ENCODE peak calls at places on chromosomes 7 and 10, in nine cellular contexts. Y is GM04504; R is pancreas; D is BJ; X is fibroblast of gingiva; B is stimulated activated CD4-positive, alpha-beta T cell treated with anti-CD3 and anti-CD28 coated beads, Interleukin-4, amount 100 ng/mL, for 48 hours; F is epithelial cell of esophagus; J is CD8-positive, alpha-beta T cell; O is GM10248. H is an unnamed sample.

GRCh38 chr10:63628526-63629362 is 107.5 kb downstream of the REEP3 start:
- DNase-seq in D (no peak), F (peak; percentile 65), X (peak; percentile 17), R (peak; percentile 64), Y (no peak), J (no peak), O (peak; percentile 58), B (no peak), H (no peak)

GRCh38 chr10:73166972-73167371 is 836 bp downstream of the ECD start:
- DNase-seq in F (no peak), X (no peak), D (no peak), O (no peak), Y (no peak), B (no peak), J (no peak), R (no peak), H (no peak)

GRCh38 chr10:49594594-49594993 is 15.5 kb upstream of the SLC18A3 start:
- DNase-seq in Y (peak; percentile 40), B (no peak), X (peak; percentile 53), F (peak; percentile 68), R (peak; percentile 44), O (peak; percentile 70), J (peak; percentile 48), D (no peak), H (no peak)

GRCh38 chr7:151565541-151565940 is 45.8 kb upstream of the RHEB start:
- DNase-seq in F (peak; percentile 48), O (no peak), J (no peak), D (no peak), Y (peak; percentile 17), R (no peak), X (no peak), B (no peak), H (no peak)

GRCh38 chr7:22660732-22661131 is 66.3 kb upstream of the IL6 start:
- DNase-seq in B (no peak), F (no peak), O (no peak), J (no peak), Y (no peak), R (no peak), D (no peak), X (no peak), H (no peak)

GRCh38 chr7:122082670-122083069 is 61.4 kb downstream of the AASS start:
- DNase-seq in F (no peak), O (no peak), X (no peak), J (no peak), D (no peak), R (no peak), Y (no peak), B (no peak), H (no peak)

GRCh38 chr7:98251251-98251843 is 685 bp downstream of the TECPR1 start:
- DNase-seq in B (no peak), Y (no peak), O (peak; percentile 48), J (peak; percentile 77), D (no peak), R (no peak), X (no peak), F (no peak), H (no peak)

GRCh38 chr10:102485093-102485785 is 17.3 kb downstream of the ACTR1A start:
- DNase-seq in J (no peak), X (no peak), O (no peak), B (no peak), R (no peak), F (no peak), D (no peak), Y (no peak), H (no peak)

GRCh38 chr7:1152492-1152891 is 7.5 kb downstream of the ZFAND2A start:
- DNase-seq in O (no peak), Y (no peak), F (no peak), D (no peak), R (no peak), X (no peak), J (no peak), B (no peak), H (no peak)

GRCh38 chr7:113113912-113114311 is 4.4 kb downstream of the SMIM30 start:
- DNase-seq in B (no peak), R (no peak), J (no peak), Y (no peak), F (peak; percentile 54), O (no peak), X (no peak), D (no peak), H (no peak)

GRCh38 chr10:87734987-87735827 is 75.5 kb downstream of the PAPSS2 start:
- DNase-seq in X (peak; percentile 38), B (no peak), J (no peak), R (peak; percentile 32), O (peak; percentile 61), Y (peak; percentile 14), F (peak; percentile 37), D (peak; percentile 7), H (peak; percentile 17)

GRCh38 chr7:50632561-50633413 is 67.6 kb upstream of the DDC start:
- DNase-seq in X (peak; percentile 54), O (peak; percentile 60), J (peak; percentile 77), D (no peak), B (peak; percentile 39), Y (no peak), R (peak; percentile 63), F (peak; percentile 63), H (peak; percentile 28)

GRCh38 chr10:102795453-102796406 is 41.5 kb downstream of the CYP17A1 start:
- DNase-seq in J (no peak), R (no peak), Y (no peak), F (no peak), D (no peak), O (no peak), X (no peak), B (no peak), H (no peak)

GRCh38 chr7:94436018-94436604 is 41.4 kb downstream of the COL1A2 start:
- DNase-seq in F (peak; percentile 75), R (peak; percentile 73), D (no peak), J (peak; percentile 51), Y (peak; percentile 53), O (peak; percentile 33), B (peak; percentile 25), X (peak; percentile 65), H (peak; percentile 11)

GRCh38 chr10:122014652-122015248 is 25.8 kb downstream of the TACC2 start:
- DNase-seq in D (no peak), F (no peak), X (no peak), R (no peak), J (no peak), B (no peak), Y (no peak), O (no peak), H (no peak)

GRCh38 chr10:124061030-124061429 is 32.4 kb downstream of the CHST15 start:
- DNase-seq in X (no peak), F (no peak), J (no peak), B (no peak), O (no peak), Y (no peak), D (no peak), R (no peak), H (no peak)

GRCh38 chr7:156560075-156560474 is 80.5 kb upstream of the RNF32 start:
- DNase-seq in J (no peak), Y (no peak), O (no peak), X (no peak), F (no peak), D (no peak), R (no peak), B (no peak), H (no peak)

GRCh38 chr10:132291826-132292225 is 15.9 kb downstream of the STK32C start:
- DNase-seq in R (no peak), B (no peak), J (no peak), F (no peak), X (no peak), O (no peak), D (no peak), Y (no peak), H (no peak)

GRCh38 chr10:113666682-113667252 is 2.9 kb upstream of the NRAP start:
- DNase-seq in R (no peak), D (no peak), F (peak; percentile 8), B (no peak), X (no peak), Y (no peak), J (no peak), O (peak; percentile 35), H (no peak)

GRCh38 chr10:110576220-110576619 is 8.7 kb downstream of the SMC3 start:
- DNase-seq in D (no peak), J (no peak), Y (peak; percentile 51), X (peak; percentile 80), O (no peak), F (peak; percentile 82), B (no peak), R (no peak), H (no peak)

GRCh38 chr7:158816271-158816670 is 13.0 kb downstream of the ESYT2 start:
- DNase-seq in B (no peak), O (no peak), X (no peak), R (no peak), F (no peak), D (no peak), Y (no peak), J (no peak), H (no peak)

GRCh38 chr10:90939648-90940047 is 18.8 kb upstream of the ANKRD1 start:
- DNase-seq in R (no peak), O (no peak), F (no peak), Y (no peak), B (no peak), X (no peak), D (no peak), J (no peak), H (no peak)

GRCh38 chr10:46544989-46545791 is 11.3 kb downstream of the GPRIN2 start:
- DNase-seq in F (peak; percentile 44), J (peak; percentile 46), Y (no peak), B (no peak), X (no peak), R (peak; percentile 8), D (no peak), O (no peak), H (peak; percentile 26)

GRCh38 chr7:43553999-43554398 is 28.9 kb upstream of the STK17A start:
- DNase-seq in F (peak; percentile 76), J (no peak), O (no peak), Y (no peak), R (no peak), B (no peak), X (peak; percentile 41), D (no peak), H (no peak)

GRCh38 chr10:77770081-77770867 is 132.7 kb upstream of the KCNMA1 start:
- DNase-seq in D (no peak), Y (no peak), B (no peak), R (no peak), X (no peak), F (no peak), O (no peak), J (no peak), H (no peak)

GRCh38 chr10:101136007-101136707 is 5.1 kb downstream of the TLX1 start:
- DNase-seq in O (no peak), X (no peak), J (no peak), D (no peak), B (no peak), Y (no peak), F (no peak), R (no peak), H (no peak)

GRCh38 chr10:120456143-120456625 is 843 bp upstream of the PLPP4 start:
- DNase-seq in B (no peak), Y (no peak), O (no peak), J (no peak), F (no peak), D (no peak), R (no peak), X (no peak), H (no peak)

GRCh38 chr7:10981317-10981716 is 7.6 kb downstream of the PHF14 start:
- DNase-seq in J (no peak), D (no peak), X (no peak), R (no peak), O (no peak), Y (no peak), F (no peak), B (no peak), H (no peak)

GRCh38 chr10:85124592-85124991 is 796.2 kb downstream of the CCSER2 start:
- DNase-seq in X (no peak), D (no peak), R (peak; percentile 24), J (no peak), Y (no peak), F (peak; percentile 14), B (no peak), O (no peak), H (no peak)

H was measured in GM12891.